ENCODE peak calls at places on chromosomes 13 and 19, in nine cellular contexts. X is AG09319, P is A549, A is fibroblast of mammary gland, L is cardiac muscle cell, M is IMR-90, I is PC-9, R is mesothelial cell of epicardium, Q is WERI-Rb-1. Y is an unnamed sample.

GRCh38 chr13:45989607-45990006 is 62.9 kb downstream of the ZC3H13 start:
- DNase-seq in P (no peak), Q (no peak), A (peak; percentile 84), M (peak; percentile 86), R (no peak), I (no peak), L (no peak), X (peak; percentile 32), Y (no peak)

GRCh38 chr19:55386515-55386947 is 799 bp downstream of the RPL28 start:
- DNase-seq in Q (no peak), X (no peak), M (no peak), A (no peak), L (no peak), P (no peak), R (no peak), I (no peak), Y (no peak)

GRCh38 chr19:389246-389934 is 19.6 kb downstream of the C2CD4C start:
- DNase-seq in Q (no peak), I (no peak), R (no peak), A (no peak), X (no peak), M (no peak), P (no peak), L (peak; percentile 30), Y (no peak)

GRCh38 chr19:55487884-55488687 is at the start of gene SSC5D:
- DNase-seq in L (no peak), Q (peak; percentile 35), R (no peak), M (peak; percentile 26), X (no peak), P (no peak), A (peak; percentile 70), I (no peak), Y (no peak)

GRCh38 chr19:4823577-4823976 is 7.9 kb downstream of the TICAM1 start:
- DNase-seq in M (no peak), R (no peak), Q (no peak), A (no peak), X (no peak), L (no peak), I (no peak), P (no peak), Y (no peak)

GRCh38 chr13:91721413-91721812 is 323.0 kb downstream of the GPC5 start:
- DNase-seq in Q (no peak), R (no peak), A (no peak), P (no peak), M (no peak), X (no peak), I (no peak), L (peak; percentile 7), Y (no peak)

GRCh38 chr13:34334984-34335661 is 517.2 kb downstream of the RFC3 start:
- DNase-seq in P (no peak), R (no peak), A (peak; percentile 26), Q (no peak), X (no peak), L (no peak), I (no peak), M (no peak), Y (no peak)

GRCh38 chr13:50422181-50423148 is 407.2 kb downstream of the KCNRG start:
- DNase-seq in I (no peak), X (no peak), P (no peak), R (no peak), Q (no peak), L (no peak), A (no peak), M (no peak), Y (no peak)

GRCh38 chr19:44532819-44533218 is 3.3 kb upstream of the CEACAM20 start:
- DNase-seq in M (no peak), I (no peak), P (no peak), L (no peak), X (no peak), R (no peak), A (no peak), Q (no peak), Y (no peak)

GRCh38 chr19:10104665-10105221 is 1.4 kb upstream of the PPAN start:
- DNase-seq in Q (no peak), X (no peak), M (no peak), P (no peak), I (no peak), L (no peak), R (no peak), A (no peak), Y (peak; percentile 77)

GRCh38 chr19:38032151-38032550 is 125.1 kb downstream of the SIPA1L3 start:
- DNase-seq in A (peak; percentile 31), I (no peak), R (no peak), X (no peak), M (peak; percentile 74), Q (no peak), P (no peak), L (no peak), Y (no peak)

GRCh38 chr13:29513002-29513980 is 82.2 kb downstream of the SLC7A1 start:
- DNase-seq in M (peak; percentile 63), R (no peak), X (no peak), A (peak; percentile 59), L (no peak), P (no peak), Q (no peak), I (no peak), Y (no peak)

GRCh38 chr13:29510698-29511438 is 84.6 kb downstream of the SLC7A1 start:
- DNase-seq in R (no peak), M (no peak), I (no peak), A (no peak), X (no peak), P (no peak), L (no peak), Q (no peak), Y (no peak)

GRCh38 chr13:29509999-29510586 is 85.4 kb downstream of the SLC7A1 start:
- DNase-seq in Q (no peak), R (no peak), I (no peak), P (no peak), L (no peak), A (peak; percentile 68), M (peak; percentile 57), X (no peak), Y (no peak)

GRCh38 chr13:29511980-29512379 is 83.5 kb downstream of the SLC7A1 start:
- DNase-seq in L (no peak), X (no peak), I (no peak), R (no peak), A (peak; percentile 77), P (no peak), M (peak; percentile 56), Q (no peak), Y (no peak)

GRCh38 chr13:29511439-29511814 is 84.1 kb downstream of the SLC7A1 start:
- DNase-seq in A (no peak), Q (no peak), P (no peak), L (no peak), R (no peak), I (no peak), X (no peak), M (no peak), Y (no peak)
- TF ChIP-seq CTCF in A (no peak), Q (no peak), P (no peak), L (no peak), R (no peak), I (no peak), X (no peak), M (no peak), Y (no peak)

GRCh38 chr13:95541308-95541707 is 11.2 kb upstream of the CLDN10 start:
- DNase-seq in P (no peak), L (no peak), R (no peak), Q (no peak), I (no peak), A (no peak), X (no peak), M (no peak), Y (no peak)

GRCh38 chr13:95533545-95534135 is 18.9 kb upstream of the CLDN10 start:
- DNase-seq in M (no peak), I (no peak), X (no peak), L (no peak), A (no peak), P (no peak), R (no peak), Q (no peak), Y (no peak)

GRCh38 chr13:95535243-95535642 is 17.3 kb upstream of the CLDN10 start:
- DNase-seq in X (no peak), P (peak; percentile 45), M (peak; percentile 73), A (peak; percentile 91), R (no peak), Q (no peak), I (peak; percentile 98), L (no peak), Y (no peak)

GRCh38 chr13:95540848-95541247 is 11.7 kb upstream of the CLDN10 start:
- DNase-seq in X (no peak), P (no peak), L (peak; percentile 26), R (no peak), I (no peak), M (no peak), A (no peak), Q (peak; percentile 46), Y (no peak)

DNA sequence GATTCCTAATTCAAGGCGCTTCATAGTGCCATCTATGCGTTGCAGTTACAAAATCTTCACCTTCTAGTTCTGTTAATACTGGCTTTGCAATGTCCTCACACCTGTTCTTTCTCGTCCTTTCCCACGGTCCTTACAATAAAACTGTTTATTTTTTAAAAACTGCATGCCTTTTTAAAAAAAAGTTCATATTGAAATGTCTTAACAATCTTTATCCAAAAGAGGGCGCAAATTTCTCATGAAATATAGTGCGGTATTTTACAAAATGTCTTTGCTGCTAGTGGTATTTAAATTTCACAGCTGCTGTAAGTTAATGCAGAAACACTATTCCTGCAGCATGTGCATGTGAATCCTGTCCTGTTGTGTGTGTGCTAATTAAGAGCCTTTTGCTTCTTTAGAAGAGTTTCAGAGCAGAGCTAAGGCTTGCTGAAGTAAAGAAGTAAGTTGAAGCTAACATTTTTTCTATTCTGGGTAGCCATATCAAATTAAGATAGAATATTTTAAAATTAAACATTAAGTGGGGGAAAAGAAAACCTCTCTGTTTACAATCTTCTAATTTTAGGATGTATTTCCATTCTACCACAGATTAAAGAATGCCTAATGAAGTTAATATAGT is 15.8 kb upstream of the CLDN10 start:
- DNase-seq in L (peak; percentile 43), R (no peak), A (peak; percentile 47), X (no peak), Q (no peak), M (peak; percentile 39), I (peak; percentile 46), P (no peak), Y (no peak)
- TF ChIP-seq CTCF in L (peak; percentile 49), R (peak; percentile 62), A (peak; percentile 40), X (peak; percentile 46), Q (peak; percentile 23), M (peak; percentile 53), I (peak; percentile 62), P (peak; percentile 54), Y (peak; percentile 32)

GRCh38 chr13:109957875-109958274 is 171.5 kb upstream of the IRS2 start:
- DNase-seq in R (no peak), Q (no peak), P (no peak), A (no peak), M (no peak), X (no peak), I (no peak), L (no peak), Y (no peak)
- TF ChIP-seq CTCF in R (no peak), Q (no peak), P (no peak), A (no peak), M (no peak), X (no peak), I (no peak), L (no peak), Y (no peak)

DNA sequence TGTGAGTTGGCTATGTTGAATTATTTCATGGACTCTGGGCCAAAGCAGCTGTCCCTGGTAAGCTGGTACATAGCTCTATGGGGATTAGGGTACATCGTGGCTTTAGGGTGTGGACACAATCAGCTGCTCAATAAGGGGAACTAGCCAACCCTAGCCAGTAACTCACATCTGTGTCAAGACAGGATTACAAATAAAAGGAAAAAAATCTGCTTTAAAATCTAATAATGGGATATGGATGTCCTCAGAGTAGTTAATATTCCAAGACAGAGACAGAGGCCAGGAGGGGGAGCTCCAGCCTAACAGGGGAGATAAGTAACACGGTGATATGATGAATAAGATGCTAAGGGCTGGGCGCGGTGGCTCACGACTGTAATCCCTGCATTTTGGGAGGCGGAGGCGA is 21.1 kb upstream of the ZNF766 start:
- DNase-seq in X (peak; percentile 4), A (peak; percentile 49), P (no peak), L (peak; percentile 68), R (no peak), Q (peak; percentile 77), I (peak; percentile 40), M (peak; percentile 33), Y (no peak)
- TF ChIP-seq CTCF in X (peak; percentile 43), A (peak; percentile 43), P (no peak), L (peak; percentile 45), R (no peak), Q (peak; percentile 39), I (peak; percentile 66), M (peak; percentile 65), Y (peak; percentile 39)